ENCODE peak calls at places on chromosomes 13 and 19, in ten cellular contexts. F is endothelial cell, S is cardiac muscle cell, I is NB4, K is fibroblast of lung, Q is GM12865, D is osteoblast, C is D721Med, R is AG09319, B is RWPE1. J is an unnamed sample.

GRCh38 chr19:42028304-42029216 is 34.5 kb upstream of the ATP1A3 start:
- DNase-seq in F (peak; percentile 57), S (no peak), I (peak; percentile 20), K (no peak), Q (peak; percentile 10), D (peak; percentile 34), C (no peak), R (no peak), B (no peak), J (no peak)

GRCh38 chr19:18791315-18791678 is 192 bp upstream of the COMP start:
- DNase-seq in F (no peak), S (no peak), I (no peak), K (no peak), Q (no peak), D (no peak), C (no peak), R (no peak), B (no peak), J (no peak)

GRCh38 chr13:110323172-110323851 is 16.2 kb downstream of the COL4A2 start:
- DNase-seq in F (no peak), S (no peak), I (no peak), K (peak; percentile 50), Q (no peak), D (peak; percentile 94), C (no peak), R (no peak), B (no peak), J (no peak)

GRCh38 chr13:61898207-61898606 is 482.6 kb upstream of the PCDH20 start:
- DNase-seq in F (no peak), S (no peak), I (no peak), K (no peak), Q (no peak), D (no peak), C (no peak), R (no peak), B (no peak), J (no peak)

GRCh38 chr13:111390522-111391270 is 70.3 kb downstream of the TEX29 start:
- DNase-seq in F (no peak), S (no peak), I (no peak), K (no peak), Q (no peak), D (no peak), C (no peak), R (no peak), B (no peak), J (no peak)

GRCh38 chr13:28537149-28537548 is 42.2 kb upstream of the FLT1 start:
- DNase-seq in F (no peak), S (no peak), I (no peak), K (no peak), Q (no peak), D (no peak), C (no peak), R (no peak), B (no peak), J (no peak)

GRCh38 chr13:21240586-21240985 is 64.1 kb downstream of the MRPL57 start:
- DNase-seq in F (no peak), S (no peak), I (no peak), K (no peak), Q (no peak), D (no peak), C (no peak), R (peak; percentile 4), B (no peak), J (no peak)

GRCh38 chr19:45164577-45165335 is 4.0 kb upstream of the NKPD1 start:
- DNase-seq in F (no peak), S (peak; percentile 48), I (peak; percentile 88), K (peak; percentile 47), Q (peak; percentile 89), D (peak; percentile 95), C (no peak), R (no peak), B (peak; percentile 67), J (peak; percentile 87)

GRCh38 chr19:9057505-9058258 is 29.2 kb upstream of the OR1M1 start:
- DNase-seq in F (no peak), S (no peak), I (no peak), K (no peak), Q (no peak), D (no peak), C (no peak), R (no peak), B (no peak), J (no peak)

GRCh38 chr19:52270266-52270885 is 989 bp downstream of the ZNF766 start:
- DNase-seq in F (peak; percentile 5), S (no peak), I (peak; percentile 46), K (no peak), Q (peak; percentile 38), D (peak; percentile 82), C (no peak), R (no peak), B (peak; percentile 5), J (peak; percentile 32)

GRCh38 chr13:30038884-30039283 is 188.5 kb upstream of the UBL3 start:
- DNase-seq in F (no peak), S (no peak), I (peak; percentile 29), K (no peak), Q (no peak), D (peak; percentile 66), C (peak; percentile 40), R (peak; percentile 52), B (no peak), J (no peak)

GRCh38 chr13:59790626-59791025 is 373.1 kb downstream of the DIAPH3 start:
- DNase-seq in F (no peak), S (no peak), I (no peak), K (peak; percentile 4), Q (no peak), D (peak; percentile 48), C (no peak), R (no peak), B (no peak), J (no peak)

GRCh38 chr19:39412100-39412866 is at the start of gene PLEKHG2:
- DNase-seq in F (peak; percentile 98), S (peak; percentile 99), I (peak; percentile 97), K (peak; percentile 100), Q (peak; percentile 100), D (peak; percentile 99), C (peak; percentile 92), R (peak; percentile 100), B (peak; percentile 97), J (peak; percentile 99)
- TF ChIP-seq CTCF in F (peak; percentile 91), S (peak; percentile 76), I (peak; percentile 49), K (peak; percentile 66), Q (peak; percentile 86), D (peak; percentile 70), C (peak; percentile 54), R (peak; percentile 82), B (peak; percentile 83), J (peak; percentile 86)

DNA sequence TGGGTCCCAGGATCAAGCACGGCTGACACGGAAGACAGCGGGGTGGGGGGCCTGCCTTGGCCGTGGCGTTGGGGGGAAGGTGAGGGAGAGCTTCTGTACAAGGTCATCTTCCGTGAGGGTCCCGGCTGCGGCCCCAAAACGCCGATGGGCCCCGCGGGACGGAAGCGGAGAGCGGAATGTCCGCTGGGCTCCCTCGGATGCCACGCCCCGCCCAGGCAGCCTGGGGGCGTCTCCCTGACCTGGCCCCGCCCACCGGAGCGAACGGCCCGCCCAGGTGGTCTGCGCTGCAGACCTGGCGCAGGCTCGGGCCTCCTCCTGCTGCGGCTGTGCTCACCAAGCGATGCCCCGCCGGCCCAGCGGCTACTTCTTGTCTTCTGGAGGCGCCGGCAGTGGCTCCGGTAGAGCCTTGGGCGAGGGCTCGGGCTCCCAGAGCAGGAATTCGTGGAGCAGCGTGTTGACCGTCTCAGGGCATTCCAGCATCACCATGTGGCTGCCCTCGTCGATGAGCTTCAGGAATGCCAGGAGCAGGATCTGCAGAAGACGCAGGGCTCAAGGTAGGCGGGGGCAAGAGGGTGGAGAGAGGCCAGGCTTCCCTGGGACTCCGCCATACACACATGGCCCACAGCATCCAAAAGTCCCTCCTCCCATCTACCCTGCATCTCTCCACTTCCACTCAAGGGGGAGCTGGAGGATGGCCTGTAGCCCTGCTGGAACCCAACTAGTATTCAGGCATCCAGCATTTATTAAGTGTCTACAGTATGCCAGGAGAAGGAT is 10.7 kb downstream of the ABHD8 start:
- DNase-seq in F (peak; percentile 88), S (peak; percentile 84), I (peak; percentile 88), K (peak; percentile 89), Q (peak; percentile 90), D (peak; percentile 100), C (peak; percentile 94), R (peak; percentile 59), B (peak; percentile 96), J (peak; percentile 98)
- TF ChIP-seq CTCF in F (no peak), S (peak; percentile 76), I (peak; percentile 77), K (peak; percentile 89), Q (peak; percentile 84), D (peak; percentile 73), C (peak; percentile 58), R (peak; percentile 80), B (peak; percentile 95), J (peak; percentile 84)

GRCh38 chr19:31532034-31532433 is 182.8 kb upstream of the TSHZ3 start:
- DNase-seq in F (no peak), S (no peak), I (no peak), K (no peak), Q (no peak), D (no peak), C (no peak), R (no peak), B (no peak), J (no peak)
- TF ChIP-seq CTCF in F (no peak), S (no peak), I (no peak), K (no peak), Q (no peak), D (no peak), C (no peak), R (no peak), B (no peak), J (no peak)

GRCh38 chr19:48169974-48170803 is at the start of the genes LIG1 and ZSWIM9:
- DNase-seq in F (peak; percentile 87), S (peak; percentile 95), I (peak; percentile 100), K (peak; percentile 96), Q (peak; percentile 96), D (peak; percentile 100), C (peak; percentile 98), R (peak; percentile 89), B (peak; percentile 95), J (peak; percentile 97)
- TF ChIP-seq CTCF in F (no peak), S (peak; percentile 21), I (peak; percentile 9), K (peak; percentile 2), Q (no peak), D (no peak), C (no peak), R (peak; percentile 1), B (no peak), J (peak; percentile 4)

GRCh38 chr19:54030895-54031586 is 32.7 kb downstream of the VSTM1 start:
- DNase-seq in F (peak; percentile 24), S (peak; percentile 29), I (peak; percentile 58), K (peak; percentile 30), Q (no peak), D (no peak), C (no peak), R (no peak), B (no peak), J (peak; percentile 3)
- TF ChIP-seq CTCF in F (peak; percentile 51), S (peak; percentile 60), I (peak; percentile 71), K (peak; percentile 61), Q (no peak), D (peak; percentile 70), C (peak; percentile 48), R (peak; percentile 61), B (no peak), J (peak; percentile 23)

GRCh38 chr19:1811942-1812425 is at the start of gene ATP8B3:
- DNase-seq in F (no peak), S (no peak), I (no peak), K (no peak), Q (no peak), D (no peak), C (peak; percentile 97), R (no peak), B (peak; percentile 98), J (peak; percentile 100)
- TF ChIP-seq CTCF in F (no peak), S (peak; percentile 8), I (no peak), K (no peak), Q (peak; percentile 32), D (no peak), C (no peak), R (peak; percentile 5), B (peak; percentile 38), J (peak; percentile 21)

GRCh38 chr19:7442423-7442822 is 46.4 kb downstream of the PEX11G start:
- DNase-seq in F (no peak), S (no peak), I (no peak), K (no peak), Q (no peak), D (peak; percentile 68), C (no peak), R (no peak), B (no peak), J (no peak)
- TF ChIP-seq CTCF in F (no peak), S (no peak), I (no peak), K (no peak), Q (no peak), D (no peak), C (no peak), R (no peak), B (no peak), J (no peak)